ENCODE peak calls at places on chromosomes 4 and X, in nine cellular contexts. One of them, this sample, is unnamed.

GRCh38 chrX:39518451-39519212 is 579.1 kb downstream of the BCOR start:
- DNase-seq in ecto neural progenitor cell: peak; percentile 57
- DNase-seq in NCI-H1092: no peak
- DNase-seq in activated naive CD8-positive, alpha-beta T cell treated with anti-CD3 and anti-CD28 coated beads, Interleukin-2, amount 50 U/mL, for 24 hours: no peak
- DNase-seq in PC-3: no peak
- DNase-seq in endodermal cell: peak; percentile 57
- DNase-seq in HL-60: no peak
- DNase-seq in CD4-positive, alpha-beta T cell: no peak
- DNase-seq in memory B cell: no peak
- DNase-seq in this sample: no peak

GRCh38 chrX:73455171-73455570 is 8.3 kb downstream of the CDX4 start:
- DNase-seq in ecto neural progenitor cell: no peak
- DNase-seq in NCI-H1092: no peak
- DNase-seq in activated naive CD8-positive, alpha-beta T cell treated with anti-CD3 and anti-CD28 coated beads, Interleukin-2, amount 50 U/mL, for 24 hours: no peak
- DNase-seq in PC-3: no peak
- DNase-seq in endodermal cell: no peak
- DNase-seq in HL-60: no peak
- DNase-seq in CD4-positive, alpha-beta T cell: no peak
- DNase-seq in memory B cell: no peak
- DNase-seq in this sample: no peak

GRCh38 chr4:57109847-57110634 is at the start of gene IGFBP7:
- DNase-seq in ecto neural progenitor cell: peak; percentile 63
- DNase-seq in NCI-H1092: no peak
- DNase-seq in activated naive CD8-positive, alpha-beta T cell treated with anti-CD3 and anti-CD28 coated beads, Interleukin-2, amount 50 U/mL, for 24 hours: peak; percentile 7
- DNase-seq in PC-3: no peak
- DNase-seq in endodermal cell: peak; percentile 71
- DNase-seq in HL-60: peak; percentile 34
- DNase-seq in CD4-positive, alpha-beta T cell: no peak
- DNase-seq in memory B cell: no peak
- DNase-seq in this sample: peak; percentile 59

GRCh38 chr4:160233141-160233540 is 1130.3 kb downstream of the RAPGEF2 start:
- DNase-seq in ecto neural progenitor cell: no peak
- DNase-seq in NCI-H1092: no peak
- DNase-seq in activated naive CD8-positive, alpha-beta T cell treated with anti-CD3 and anti-CD28 coated beads, Interleukin-2, amount 50 U/mL, for 24 hours: no peak
- DNase-seq in PC-3: no peak
- DNase-seq in endodermal cell: no peak
- DNase-seq in HL-60: no peak
- DNase-seq in CD4-positive, alpha-beta T cell: no peak
- DNase-seq in memory B cell: no peak
- DNase-seq in this sample: no peak

GRCh38 chrX:129522184-129523059 is 868 bp downstream of the SMARCA1 start:
- DNase-seq in ecto neural progenitor cell: peak; percentile 63
- DNase-seq in NCI-H1092: peak; percentile 73
- DNase-seq in activated naive CD8-positive, alpha-beta T cell treated with anti-CD3 and anti-CD28 coated beads, Interleukin-2, amount 50 U/mL, for 24 hours: no peak
- DNase-seq in PC-3: peak; percentile 63
- DNase-seq in endodermal cell: peak; percentile 81
- DNase-seq in HL-60: no peak
- DNase-seq in CD4-positive, alpha-beta T cell: no peak
- DNase-seq in memory B cell: no peak
- DNase-seq in this sample: peak; percentile 48

GRCh38 chrX:102154900-102155805 is 624 bp downstream of the BEX5 start:
- DNase-seq in ecto neural progenitor cell: peak; percentile 37
- DNase-seq in NCI-H1092: no peak
- DNase-seq in activated naive CD8-positive, alpha-beta T cell treated with anti-CD3 and anti-CD28 coated beads, Interleukin-2, amount 50 U/mL, for 24 hours: peak; percentile 4
- DNase-seq in PC-3: no peak
- DNase-seq in endodermal cell: no peak
- DNase-seq in HL-60: no peak
- DNase-seq in CD4-positive, alpha-beta T cell: peak; percentile 32
- DNase-seq in memory B cell: no peak
- DNase-seq in this sample: no peak

GRCh38 chr4:38563703-38564490 is 100.1 kb upstream of the KLF3 start:
- DNase-seq in ecto neural progenitor cell: no peak
- DNase-seq in NCI-H1092: peak; percentile 11
- DNase-seq in activated naive CD8-positive, alpha-beta T cell treated with anti-CD3 and anti-CD28 coated beads, Interleukin-2, amount 50 U/mL, for 24 hours: no peak
- DNase-seq in PC-3: peak; percentile 4
- DNase-seq in endodermal cell: no peak
- DNase-seq in HL-60: no peak
- DNase-seq in CD4-positive, alpha-beta T cell: no peak
- DNase-seq in memory B cell: no peak
- DNase-seq in this sample: no peak

GRCh38 chrX:63128509-63128908 is 222.6 kb downstream of the SPIN4 start:
- DNase-seq in ecto neural progenitor cell: no peak
- DNase-seq in NCI-H1092: no peak
- DNase-seq in activated naive CD8-positive, alpha-beta T cell treated with anti-CD3 and anti-CD28 coated beads, Interleukin-2, amount 50 U/mL, for 24 hours: peak; percentile 13
- DNase-seq in PC-3: peak; percentile 62
- DNase-seq in endodermal cell: peak; percentile 62
- DNase-seq in HL-60: peak; percentile 31
- DNase-seq in CD4-positive, alpha-beta T cell: no peak
- DNase-seq in memory B cell: no peak
- DNase-seq in this sample: no peak

GRCh38 chrX:25427873-25428555 is 412.2 kb upstream of the ARX start:
- DNase-seq in ecto neural progenitor cell: peak; percentile 48
- DNase-seq in NCI-H1092: no peak
- DNase-seq in activated naive CD8-positive, alpha-beta T cell treated with anti-CD3 and anti-CD28 coated beads, Interleukin-2, amount 50 U/mL, for 24 hours: no peak
- DNase-seq in PC-3: no peak
- DNase-seq in endodermal cell: peak; percentile 87
- DNase-seq in HL-60: no peak
- DNase-seq in CD4-positive, alpha-beta T cell: no peak
- DNase-seq in memory B cell: no peak
- DNase-seq in this sample: no peak

GRCh38 chr4:187613089-187613839 is 382.3 kb upstream of the ZFP42 start:
- DNase-seq in ecto neural progenitor cell: no peak
- DNase-seq in NCI-H1092: no peak
- DNase-seq in activated naive CD8-positive, alpha-beta T cell treated with anti-CD3 and anti-CD28 coated beads, Interleukin-2, amount 50 U/mL, for 24 hours: no peak
- DNase-seq in PC-3: no peak
- DNase-seq in endodermal cell: no peak
- DNase-seq in HL-60: no peak
- DNase-seq in CD4-positive, alpha-beta T cell: no peak
- DNase-seq in memory B cell: no peak
- DNase-seq in this sample: no peak

GRCh38 chr4:182155806-182156205 is 87.4 kb upstream of the TENM3 start:
- DNase-seq in ecto neural progenitor cell: no peak
- DNase-seq in NCI-H1092: no peak
- DNase-seq in activated naive CD8-positive, alpha-beta T cell treated with anti-CD3 and anti-CD28 coated beads, Interleukin-2, amount 50 U/mL, for 24 hours: no peak
- DNase-seq in PC-3: no peak
- DNase-seq in endodermal cell: no peak
- DNase-seq in HL-60: no peak
- DNase-seq in CD4-positive, alpha-beta T cell: no peak
- DNase-seq in memory B cell: no peak
- DNase-seq in this sample: no peak

GRCh38 chr4:114860791-114861190 is 252.6 kb downstream of the NDST4 start:
- DNase-seq in ecto neural progenitor cell: no peak
- DNase-seq in NCI-H1092: no peak
- DNase-seq in activated naive CD8-positive, alpha-beta T cell treated with anti-CD3 and anti-CD28 coated beads, Interleukin-2, amount 50 U/mL, for 24 hours: no peak
- DNase-seq in PC-3: no peak
- DNase-seq in endodermal cell: no peak
- DNase-seq in HL-60: no peak
- DNase-seq in CD4-positive, alpha-beta T cell: no peak
- DNase-seq in memory B cell: no peak
- DNase-seq in this sample: no peak

GRCh38 chrX:153411255-153411987 is at the start of gene ZFP92:
- DNase-seq in ecto neural progenitor cell: no peak
- DNase-seq in NCI-H1092: no peak
- DNase-seq in activated naive CD8-positive, alpha-beta T cell treated with anti-CD3 and anti-CD28 coated beads, Interleukin-2, amount 50 U/mL, for 24 hours: peak; percentile 50
- DNase-seq in PC-3: no peak
- DNase-seq in endodermal cell: no peak
- DNase-seq in HL-60: peak; percentile 41
- DNase-seq in CD4-positive, alpha-beta T cell: peak; percentile 34
- DNase-seq in memory B cell: peak; percentile 27
- DNase-seq in this sample: peak; percentile 88

GRCh38 chr4:65670331-65671031 is at the start of gene EPHA5:
- DNase-seq in ecto neural progenitor cell: peak; percentile 88
- DNase-seq in NCI-H1092: peak; percentile 67
- DNase-seq in activated naive CD8-positive, alpha-beta T cell treated with anti-CD3 and anti-CD28 coated beads, Interleukin-2, amount 50 U/mL, for 24 hours: no peak
- DNase-seq in PC-3: peak; percentile 78
- DNase-seq in endodermal cell: peak; percentile 94
- DNase-seq in HL-60: no peak
- DNase-seq in CD4-positive, alpha-beta T cell: no peak
- DNase-seq in memory B cell: no peak
- DNase-seq in this sample: no peak

GRCh38 chr4:181140037-181140603 is 1103.1 kb upstream of the TENM3 start:
- DNase-seq in ecto neural progenitor cell: no peak
- DNase-seq in NCI-H1092: no peak
- DNase-seq in activated naive CD8-positive, alpha-beta T cell treated with anti-CD3 and anti-CD28 coated beads, Interleukin-2, amount 50 U/mL, for 24 hours: no peak
- DNase-seq in PC-3: no peak
- DNase-seq in endodermal cell: no peak
- DNase-seq in HL-60: no peak
- DNase-seq in CD4-positive, alpha-beta T cell: no peak
- DNase-seq in memory B cell: no peak
- DNase-seq in this sample: no peak

GRCh38 chrX:31266172-31267076 is 194.6 kb upstream of the FTHL17 start:
- DNase-seq in ecto neural progenitor cell: peak; percentile 67
- DNase-seq in NCI-H1092: peak; percentile 21
- DNase-seq in activated naive CD8-positive, alpha-beta T cell treated with anti-CD3 and anti-CD28 coated beads, Interleukin-2, amount 50 U/mL, for 24 hours: peak; percentile 4
- DNase-seq in PC-3: no peak
- DNase-seq in endodermal cell: peak; percentile 79
- DNase-seq in HL-60: no peak
- DNase-seq in CD4-positive, alpha-beta T cell: no peak
- DNase-seq in memory B cell: peak; percentile 31
- DNase-seq in this sample: peak; percentile 42

GRCh38 chr4:127623755-127624087 is 9.0 kb upstream of the INTU start:
- DNase-seq in ecto neural progenitor cell: peak; percentile 49
- DNase-seq in NCI-H1092: no peak
- DNase-seq in activated naive CD8-positive, alpha-beta T cell treated with anti-CD3 and anti-CD28 coated beads, Interleukin-2, amount 50 U/mL, for 24 hours: no peak
- DNase-seq in PC-3: no peak
- DNase-seq in endodermal cell: no peak
- DNase-seq in HL-60: no peak
- DNase-seq in CD4-positive, alpha-beta T cell: no peak
- DNase-seq in memory B cell: no peak
- DNase-seq in this sample: no peak

GRCh38 chr4:114005569-114006442 is 26.4 kb upstream of the ARSJ start:
- DNase-seq in ecto neural progenitor cell: no peak
- DNase-seq in NCI-H1092: no peak
- DNase-seq in activated naive CD8-positive, alpha-beta T cell treated with anti-CD3 and anti-CD28 coated beads, Interleukin-2, amount 50 U/mL, for 24 hours: no peak
- DNase-seq in PC-3: peak; percentile 80
- DNase-seq in endodermal cell: no peak
- DNase-seq in HL-60: no peak
- DNase-seq in CD4-positive, alpha-beta T cell: no peak
- DNase-seq in memory B cell: no peak
- DNase-seq in this sample: no peak

GRCh38 chr4:1547863-1548637 is 136.1 kb downstream of the FAM53A start:
- DNase-seq in ecto neural progenitor cell: no peak
- DNase-seq in NCI-H1092: peak; percentile 26
- DNase-seq in activated naive CD8-positive, alpha-beta T cell treated with anti-CD3 and anti-CD28 coated beads, Interleukin-2, amount 50 U/mL, for 24 hours: no peak
- DNase-seq in PC-3: no peak
- DNase-seq in endodermal cell: no peak
- DNase-seq in HL-60: no peak
- DNase-seq in CD4-positive, alpha-beta T cell: no peak
- DNase-seq in memory B cell: no peak
- DNase-seq in this sample: no peak

GRCh38 chrX:153649915-153650782 is 3.1 kb downstream of the DUSP9 start:
- DNase-seq in ecto neural progenitor cell: peak; percentile 35
- DNase-seq in NCI-H1092: no peak
- DNase-seq in activated naive CD8-positive, alpha-beta T cell treated with anti-CD3 and anti-CD28 coated beads, Interleukin-2, amount 50 U/mL, for 24 hours: no peak
- DNase-seq in PC-3: no peak
- DNase-seq in endodermal cell: peak; percentile 45
- DNase-seq in HL-60: no peak
- DNase-seq in CD4-positive, alpha-beta T cell: no peak
- DNase-seq in memory B cell: no peak
- DNase-seq in this sample: no peak

GRCh38 chr4:175789632-175790031 is 22.4 kb downstream of the GPM6A start:
- DNase-seq in ecto neural progenitor cell: no peak
- DNase-seq in NCI-H1092: no peak
- DNase-seq in activated naive CD8-positive, alpha-beta T cell treated with anti-CD3 and anti-CD28 coated beads, Interleukin-2, amount 50 U/mL, for 24 hours: no peak
- DNase-seq in PC-3: no peak
- DNase-seq in endodermal cell: no peak
- DNase-seq in HL-60: no peak
- DNase-seq in CD4-positive, alpha-beta T cell: no peak
- DNase-seq in memory B cell: no peak
- DNase-seq in this sample: no peak

GRCh38 chr4:93912146-93912545 is 83.6 kb downstream of the ATOH1 start:
- DNase-seq in ecto neural progenitor cell: no peak
- DNase-seq in NCI-H1092: no peak
- DNase-seq in activated naive CD8-positive, alpha-beta T cell treated with anti-CD3 and anti-CD28 coated beads, Interleukin-2, amount 50 U/mL, for 24 hours: no peak
- DNase-seq in PC-3: no peak
- DNase-seq in endodermal cell: no peak
- DNase-seq in HL-60: no peak
- DNase-seq in CD4-positive, alpha-beta T cell: no peak
- DNase-seq in memory B cell: no peak
- DNase-seq in this sample: no peak

GRCh38 chr4:180152831-180153230 is 2090.4 kb upstream of the TENM3 start:
- DNase-seq in ecto neural progenitor cell: no peak
- DNase-seq in NCI-H1092: no peak
- DNase-seq in activated naive CD8-positive, alpha-beta T cell treated with anti-CD3 and anti-CD28 coated beads, Interleukin-2, amount 50 U/mL, for 24 hours: no peak
- DNase-seq in PC-3: no peak
- DNase-seq in endodermal cell: no peak
- DNase-seq in HL-60: no peak
- DNase-seq in CD4-positive, alpha-beta T cell: no peak
- DNase-seq in memory B cell: no peak
- DNase-seq in this sample: no peak

GRCh38 chr4:73895201-73896177 is 26.3 kb downstream of the CXCL1 start:
- DNase-seq in ecto neural progenitor cell: no peak
- DNase-seq in NCI-H1092: no peak
- DNase-seq in activated naive CD8-positive, alpha-beta T cell treated with anti-CD3 and anti-CD28 coated beads, Interleukin-2, amount 50 U/mL, for 24 hours: no peak
- DNase-seq in PC-3: peak; percentile 67
- DNase-seq in endodermal cell: no peak
- DNase-seq in HL-60: no peak
- DNase-seq in CD4-positive, alpha-beta T cell: no peak
- DNase-seq in memory B cell: no peak
- DNase-seq in this sample: no peak

GRCh38 chrX:153736871-153737441 is 12.3 kb downstream of the ABCD1 start:
- DNase-seq in ecto neural progenitor cell: no peak
- DNase-seq in NCI-H1092: peak; percentile 41
- DNase-seq in activated naive CD8-positive, alpha-beta T cell treated with anti-CD3 and anti-CD28 coated beads, Interleukin-2, amount 50 U/mL, for 24 hours: no peak
- DNase-seq in PC-3: no peak
- DNase-seq in endodermal cell: no peak
- DNase-seq in HL-60: no peak
- DNase-seq in CD4-positive, alpha-beta T cell: no peak
- DNase-seq in memory B cell: no peak
- DNase-seq in this sample: no peak

GRCh38 chr4:108980455-108981239 is 217.8 kb upstream of the ETNPPL start:
- DNase-seq in ecto neural progenitor cell: no peak
- DNase-seq in NCI-H1092: no peak
- DNase-seq in activated naive CD8-positive, alpha-beta T cell treated with anti-CD3 and anti-CD28 coated beads, Interleukin-2, amount 50 U/mL, for 24 hours: no peak
- DNase-seq in PC-3: no peak
- DNase-seq in endodermal cell: no peak
- DNase-seq in HL-60: no peak
- DNase-seq in CD4-positive, alpha-beta T cell: no peak
- DNase-seq in memory B cell: no peak
- DNase-seq in this sample: no peak

GRCh38 chrX:53087378-53087777 is 5.2 kb downstream of the TSPYL2 start:
- DNase-seq in ecto neural progenitor cell: no peak
- DNase-seq in NCI-H1092: no peak
- DNase-seq in activated naive CD8-positive, alpha-beta T cell treated with anti-CD3 and anti-CD28 coated beads, Interleukin-2, amount 50 U/mL, for 24 hours: no peak
- DNase-seq in PC-3: no peak
- DNase-seq in endodermal cell: no peak
- DNase-seq in HL-60: no peak
- DNase-seq in CD4-positive, alpha-beta T cell: no peak
- DNase-seq in memory B cell: no peak
- DNase-seq in this sample: no peak

GRCh38 chr4:95106408-95106928 is 348.7 kb downstream of the BMPR1B start:
- DNase-seq in ecto neural progenitor cell: no peak
- DNase-seq in NCI-H1092: no peak
- DNase-seq in activated naive CD8-positive, alpha-beta T cell treated with anti-CD3 and anti-CD28 coated beads, Interleukin-2, amount 50 U/mL, for 24 hours: no peak
- DNase-seq in PC-3: peak; percentile 28
- DNase-seq in endodermal cell: no peak
- DNase-seq in HL-60: no peak
- DNase-seq in CD4-positive, alpha-beta T cell: no peak
- DNase-seq in memory B cell: no peak
- DNase-seq in this sample: no peak

GRCh38 chrX:49043220-49043986 is at the start of gene TFE3:
- DNase-seq in ecto neural progenitor cell: peak; percentile 96
- DNase-seq in NCI-H1092: peak; percentile 99
- DNase-seq in activated naive CD8-positive, alpha-beta T cell treated with anti-CD3 and anti-CD28 coated beads, Interleukin-2, amount 50 U/mL, for 24 hours: peak; percentile 92
- DNase-seq in PC-3: peak; percentile 99
- DNase-seq in endodermal cell: peak; percentile 98
- DNase-seq in HL-60: peak; percentile 98
- DNase-seq in CD4-positive, alpha-beta T cell: peak; percentile 92
- DNase-seq in memory B cell: peak; percentile 77
- DNase-seq in this sample: peak; percentile 89

GRCh38 chrX:794311-794710 is 163.7 kb downstream of the SHOX start:
- DNase-seq in ecto neural progenitor cell: peak; percentile 31
- DNase-seq in NCI-H1092: no peak
- DNase-seq in activated naive CD8-positive, alpha-beta T cell treated with anti-CD3 and anti-CD28 coated beads, Interleukin-2, amount 50 U/mL, for 24 hours: no peak
- DNase-seq in PC-3: no peak
- DNase-seq in endodermal cell: peak; percentile 41
- DNase-seq in HL-60: no peak
- DNase-seq in CD4-positive, alpha-beta T cell: no peak
- DNase-seq in memory B cell: no peak
- DNase-seq in this sample: no peak

GRCh38 chr4:27084685-27085356 is 224.2 kb downstream of the STIM2 start:
- DNase-seq in ecto neural progenitor cell: peak; percentile 82
- DNase-seq in NCI-H1092: no peak
- DNase-seq in activated naive CD8-positive, alpha-beta T cell treated with anti-CD3 and anti-CD28 coated beads, Interleukin-2, amount 50 U/mL, for 24 hours: peak; percentile 31
- DNase-seq in PC-3: peak; percentile 34
- DNase-seq in endodermal cell: peak; percentile 87
- DNase-seq in HL-60: peak; percentile 33
- DNase-seq in CD4-positive, alpha-beta T cell: no peak
- DNase-seq in memory B cell: no peak
- DNase-seq in this sample: peak; percentile 62

This sample was measured in K562.